ENCODE peak calls at places on chromosomes 6 and 20, in eight cellular contexts. One of them, this sample, is unnamed.

GRCh38 chr20:16528078-16528477 is 45.2 kb downstream of the KIF16B start:
- DNase-seq in transverse colon: peak
- DNase-seq in A549: peak
- DNase-seq in sigmoid colon: no peak
- DNase-seq in H1: no peak
- DNase-seq in ovary: peak
- DNase-seq in GM12878: no peak
- DNase-seq in tibial nerve: no peak
- DNase-seq in this sample: no peak

GRCh38 chr6:135909737-135910387 is 58.4 kb downstream of the PDE7B start:
- DNase-seq in transverse colon: peak
- DNase-seq in A549: peak
- DNase-seq in sigmoid colon: no peak
- DNase-seq in H1: peak
- DNase-seq in ovary: peak
- DNase-seq in GM12878: peak
- DNase-seq in tibial nerve: peak
- DNase-seq in this sample: peak

GRCh38 chr6:80173411-80173810 is 66.9 kb downstream of the BCKDHB start:
- DNase-seq in transverse colon: no peak
- DNase-seq in A549: no peak
- DNase-seq in sigmoid colon: no peak
- DNase-seq in H1: no peak
- DNase-seq in ovary: no peak
- DNase-seq in GM12878: no peak
- DNase-seq in tibial nerve: no peak
- DNase-seq in this sample: no peak

GRCh38 chr20:58708246-58708931 is 15.8 kb downstream of the NPEPL1 start:
- DNase-seq in transverse colon: peak
- DNase-seq in A549: no peak
- DNase-seq in sigmoid colon: peak
- DNase-seq in H1: no peak
- DNase-seq in ovary: no peak
- DNase-seq in GM12878: no peak
- DNase-seq in tibial nerve: peak
- DNase-seq in this sample: no peak

GRCh38 chr6:24397631-24398030 is 5.1 kb upstream of the MRS2 start:
- DNase-seq in transverse colon: no peak
- DNase-seq in A549: no peak
- DNase-seq in sigmoid colon: no peak
- DNase-seq in H1: no peak
- DNase-seq in ovary: no peak
- DNase-seq in GM12878: no peak
- DNase-seq in tibial nerve: no peak
- DNase-seq in this sample: no peak

GRCh38 chr20:38094373-38094775 is 60.8 kb downstream of the RPRD1B start:
- DNase-seq in transverse colon: peak
- DNase-seq in A549: peak
- DNase-seq in sigmoid colon: peak
- DNase-seq in H1: no peak
- DNase-seq in ovary: no peak
- DNase-seq in GM12878: peak
- DNase-seq in tibial nerve: peak
- DNase-seq in this sample: peak

GRCh38 chr20:20824924-20825584 is 112.6 kb upstream of the RALGAPA2 start:
- DNase-seq in transverse colon: peak
- DNase-seq in A549: peak
- DNase-seq in sigmoid colon: peak
- DNase-seq in H1: no peak
- DNase-seq in ovary: peak
- DNase-seq in GM12878: peak
- DNase-seq in tibial nerve: peak
- DNase-seq in this sample: peak

GRCh38 chr20:56411759-56412472 is at the start of gene CASS4:
- DNase-seq in transverse colon: no peak
- DNase-seq in A549: no peak
- DNase-seq in sigmoid colon: no peak
- DNase-seq in H1: no peak
- DNase-seq in ovary: peak
- DNase-seq in GM12878: no peak
- DNase-seq in tibial nerve: peak
- DNase-seq in this sample: peak

GRCh38 chr6:132902866-132903265 is 88.5 kb downstream of the RPS12 start:
- DNase-seq in transverse colon: no peak
- DNase-seq in A549: no peak
- DNase-seq in sigmoid colon: no peak
- DNase-seq in H1: no peak
- DNase-seq in ovary: no peak
- DNase-seq in GM12878: no peak
- DNase-seq in tibial nerve: no peak
- DNase-seq in this sample: no peak

GRCh38 chr6:7185561-7185960 is 77.8 kb downstream of the RREB1 start:
- DNase-seq in transverse colon: no peak
- DNase-seq in A549: no peak
- DNase-seq in sigmoid colon: no peak
- DNase-seq in H1: no peak
- DNase-seq in ovary: no peak
- DNase-seq in GM12878: no peak
- DNase-seq in tibial nerve: no peak
- DNase-seq in this sample: no peak

GRCh38 chr20:58719258-58719657 is 26.7 kb downstream of the NPEPL1 start:
- DNase-seq in transverse colon: peak
- DNase-seq in A549: no peak
- DNase-seq in sigmoid colon: peak
- DNase-seq in H1: no peak
- DNase-seq in ovary: no peak
- DNase-seq in GM12878: no peak
- DNase-seq in tibial nerve: no peak
- DNase-seq in this sample: no peak

GRCh38 chr20:32463642-32464400 is 105.7 kb downstream of the ASXL1 start:
- DNase-seq in transverse colon: peak
- DNase-seq in A549: no peak
- DNase-seq in sigmoid colon: peak
- DNase-seq in H1: no peak
- DNase-seq in ovary: no peak
- DNase-seq in GM12878: no peak
- DNase-seq in tibial nerve: no peak
- DNase-seq in this sample: no peak

GRCh38 chr6:107585815-107586435 is 96.0 kb downstream of the SOBP start:
- DNase-seq in transverse colon: no peak
- DNase-seq in A549: no peak
- DNase-seq in sigmoid colon: no peak
- DNase-seq in H1: no peak
- DNase-seq in ovary: no peak
- DNase-seq in GM12878: no peak
- DNase-seq in tibial nerve: no peak
- DNase-seq in this sample: no peak

GRCh38 chr20:57400262-57400701 is 9.1 kb downstream of the RBM38 start:
- DNase-seq in transverse colon: no peak
- DNase-seq in A549: no peak
- DNase-seq in sigmoid colon: peak
- DNase-seq in H1: no peak
- DNase-seq in ovary: no peak
- DNase-seq in GM12878: no peak
- DNase-seq in tibial nerve: no peak
- DNase-seq in this sample: no peak

GRCh38 chr6:144477841-144478240 is 192.7 kb downstream of the UTRN start:
- DNase-seq in transverse colon: no peak
- DNase-seq in A549: no peak
- DNase-seq in sigmoid colon: no peak
- DNase-seq in H1: no peak
- DNase-seq in ovary: no peak
- DNase-seq in GM12878: no peak
- DNase-seq in tibial nerve: no peak
- DNase-seq in this sample: no peak

GRCh38 chr20:22381812-22382416 is 202.5 kb downstream of the FOXA2 start:
- DNase-seq in transverse colon: no peak
- DNase-seq in A549: no peak
- DNase-seq in sigmoid colon: no peak
- DNase-seq in H1: no peak
- DNase-seq in ovary: no peak
- DNase-seq in GM12878: no peak
- DNase-seq in tibial nerve: no peak
- DNase-seq in this sample: no peak
- TF ChIP-seq EP300 in transverse colon: no peak
- TF ChIP-seq EP300 in A549: no peak
- TF ChIP-seq EP300 in sigmoid colon: no peak
- TF ChIP-seq EP300 in H1: no peak
- TF ChIP-seq EP300 in ovary: no peak
- TF ChIP-seq EP300 in GM12878: no peak
- TF ChIP-seq EP300 in tibial nerve: no peak
- TF ChIP-seq EP300 in this sample: no peak

GRCh38 chr6:36724514-36725385 is 27.1 kb downstream of the RAB44 start:
- DNase-seq in transverse colon: peak
- DNase-seq in A549: peak
- DNase-seq in sigmoid colon: peak
- DNase-seq in H1: peak
- DNase-seq in ovary: peak
- DNase-seq in GM12878: no peak
- DNase-seq in tibial nerve: peak
- DNase-seq in this sample: peak

GRCh38 chr6:36720251-36721141 is 22.9 kb downstream of the RAB44 start:
- DNase-seq in transverse colon: peak
- DNase-seq in A549: no peak
- DNase-seq in sigmoid colon: peak
- DNase-seq in H1: no peak
- DNase-seq in ovary: no peak
- DNase-seq in GM12878: no peak
- DNase-seq in tibial nerve: no peak
- DNase-seq in this sample: no peak

GRCh38 chr6:36722365-36722764 is 24.7 kb downstream of the RAB44 start:
- DNase-seq in transverse colon: no peak
- DNase-seq in A549: no peak
- DNase-seq in sigmoid colon: no peak
- DNase-seq in H1: no peak
- DNase-seq in ovary: no peak
- DNase-seq in GM12878: no peak
- DNase-seq in tibial nerve: no peak
- DNase-seq in this sample: no peak

GRCh38 chr6:36721369-36722140 is 23.9 kb downstream of the RAB44 start:
- DNase-seq in transverse colon: no peak
- DNase-seq in A549: no peak
- DNase-seq in sigmoid colon: no peak
- DNase-seq in H1: no peak
- DNase-seq in ovary: no peak
- DNase-seq in GM12878: no peak
- DNase-seq in tibial nerve: no peak
- DNase-seq in this sample: no peak

GRCh38 chr6:36722879-36723278 is 25.3 kb downstream of the RAB44 start:
- DNase-seq in transverse colon: no peak
- DNase-seq in A549: no peak
- DNase-seq in sigmoid colon: no peak
- DNase-seq in H1: no peak
- DNase-seq in ovary: no peak
- DNase-seq in GM12878: no peak
- DNase-seq in tibial nerve: no peak
- DNase-seq in this sample: no peak
- TF ChIP-seq EP300 in transverse colon: no peak
- TF ChIP-seq EP300 in A549: no peak
- TF ChIP-seq EP300 in sigmoid colon: no peak
- TF ChIP-seq EP300 in H1: no peak
- TF ChIP-seq EP300 in ovary: no peak
- TF ChIP-seq EP300 in GM12878: no peak
- TF ChIP-seq EP300 in tibial nerve: no peak
- TF ChIP-seq EP300 in this sample: no peak

DNA sequence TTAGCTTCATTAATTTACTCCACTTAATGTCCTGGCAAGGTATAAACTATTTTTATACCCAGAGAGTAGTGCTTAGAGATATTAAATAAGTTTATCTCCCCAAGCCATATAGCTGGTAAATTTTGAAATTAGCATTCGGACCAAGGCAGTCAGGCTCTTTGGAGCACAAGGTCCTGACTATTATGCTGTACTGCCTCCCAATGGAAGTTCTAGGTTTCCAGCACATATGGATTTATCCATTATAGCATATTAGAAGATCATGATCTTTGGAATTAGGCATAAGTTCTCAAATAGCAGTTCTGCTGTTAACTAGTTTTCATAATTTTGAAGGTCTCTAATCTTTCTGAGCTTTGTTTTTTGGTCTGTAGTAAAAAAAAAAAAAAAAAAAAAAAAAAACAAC is 835.3 kb upstream of the EPHA7 start:
- DNase-seq in transverse colon: no peak
- DNase-seq in A549: peak
- DNase-seq in sigmoid colon: no peak
- DNase-seq in H1: no peak
- DNase-seq in ovary: no peak
- DNase-seq in GM12878: no peak
- DNase-seq in tibial nerve: no peak
- DNase-seq in this sample: no peak
- TF ChIP-seq EP300 in transverse colon: no peak
- TF ChIP-seq EP300 in A549: no peak
- TF ChIP-seq EP300 in sigmoid colon: no peak
- TF ChIP-seq EP300 in H1: no peak
- TF ChIP-seq EP300 in ovary: no peak
- TF ChIP-seq EP300 in GM12878: no peak
- TF ChIP-seq EP300 in tibial nerve: no peak
- TF ChIP-seq EP300 in this sample: no peak

GRCh38 chr6:129029778-129030177 is 146.8 kb downstream of the LAMA2 start:
- DNase-seq in transverse colon: no peak
- DNase-seq in A549: no peak
- DNase-seq in sigmoid colon: no peak
- DNase-seq in H1: no peak
- DNase-seq in ovary: no peak
- DNase-seq in GM12878: no peak
- DNase-seq in tibial nerve: no peak
- DNase-seq in this sample: no peak

GRCh38 chr6:129031051-129031599 is 148.2 kb downstream of the LAMA2 start:
- DNase-seq in transverse colon: no peak
- DNase-seq in A549: no peak
- DNase-seq in sigmoid colon: no peak
- DNase-seq in H1: no peak
- DNase-seq in ovary: no peak
- DNase-seq in GM12878: no peak
- DNase-seq in tibial nerve: no peak
- DNase-seq in this sample: no peak

GRCh38 chr6:129032602-129033001 is 149.7 kb downstream of the LAMA2 start:
- DNase-seq in transverse colon: no peak
- DNase-seq in A549: no peak
- DNase-seq in sigmoid colon: peak
- DNase-seq in H1: no peak
- DNase-seq in ovary: no peak
- DNase-seq in GM12878: no peak
- DNase-seq in tibial nerve: peak
- DNase-seq in this sample: no peak

GRCh38 chr6:129033173-129033572 is 150.2 kb downstream of the LAMA2 start:
- DNase-seq in transverse colon: no peak
- DNase-seq in A549: no peak
- DNase-seq in sigmoid colon: no peak
- DNase-seq in H1: no peak
- DNase-seq in ovary: no peak
- DNase-seq in GM12878: no peak
- DNase-seq in tibial nerve: no peak
- DNase-seq in this sample: no peak

DNA sequence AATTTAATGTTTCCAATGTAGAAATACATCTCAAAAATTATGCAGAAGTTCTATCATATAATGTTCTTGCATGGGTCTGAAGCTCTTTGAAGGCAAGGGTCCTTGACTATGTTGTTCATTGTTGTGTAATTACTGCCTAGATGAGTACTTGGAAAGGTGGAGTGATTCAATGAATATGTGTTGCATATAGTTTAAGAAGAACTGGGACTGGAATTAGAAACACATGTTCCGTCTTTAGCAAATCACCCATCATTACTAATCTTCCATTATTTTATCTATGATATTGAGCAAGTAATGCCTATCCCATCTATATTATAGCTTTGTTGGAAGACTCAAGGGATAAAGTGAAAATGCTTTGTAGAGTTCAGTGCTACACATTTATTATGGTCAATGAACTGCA is 147.3 kb downstream of the LAMA2 start:
- DNase-seq in transverse colon: no peak
- DNase-seq in A549: no peak
- DNase-seq in sigmoid colon: no peak
- DNase-seq in H1: no peak
- DNase-seq in ovary: no peak
- DNase-seq in GM12878: no peak
- DNase-seq in tibial nerve: no peak
- DNase-seq in this sample: no peak
- TF ChIP-seq EP300 in transverse colon: no peak
- TF ChIP-seq EP300 in A549: no peak
- TF ChIP-seq EP300 in sigmoid colon: no peak
- TF ChIP-seq EP300 in H1: no peak
- TF ChIP-seq EP300 in ovary: no peak
- TF ChIP-seq EP300 in GM12878: no peak
- TF ChIP-seq EP300 in tibial nerve: no peak
- TF ChIP-seq EP300 in this sample: no peak